ENCODE peak calls at places on chromosome 15, in four cellular contexts. Q, R, D and E are unnamed samples.

GRCh38 chr15:29090617-29091466 is 178.8 kb downstream of the NSMCE3 start:
- DNase-seq in Q (no peak), R (no peak), D (peak), E (no peak)

GRCh38 chr15:100902436-100903190 is 16.5 kb upstream of the LRRK1 start:
- DNase-seq in Q (peak), R (peak), D (no peak), E (peak)

GRCh38 chr15:83308671-83309070 is 24.2 kb upstream of the BNC1 start:
- DNase-seq in Q (no peak), R (no peak), D (no peak), E (no peak)

GRCh38 chr15:94080416-94080815 is 150.9 kb upstream of the MCTP2 start:
- DNase-seq in Q (peak), R (peak), D (no peak), E (no peak)

GRCh38 chr15:76149291-76149910 is 89.6 kb downstream of the TMEM266 start:
- DNase-seq in Q (no peak), R (no peak), D (no peak), E (no peak)

GRCh38 chr15:79431636-79432344 is at the start of gene MINAR1:
- DNase-seq in Q (no peak), R (peak), D (no peak), E (no peak)

GRCh38 chr15:52794665-52795463 is 4.7 kb upstream of the ONECUT1 start:
- DNase-seq in Q (no peak), R (no peak), D (no peak), E (no peak)

GRCh38 chr15:57780461-57780860 is 73.9 kb downstream of the POLR2M start:
- DNase-seq in Q (no peak), R (no peak), D (no peak), E (no peak)

GRCh38 chr15:60134609-60135008 is 130.5 kb downstream of the FOXB1 start:
- DNase-seq in Q (no peak), R (no peak), D (no peak), E (no peak)

GRCh38 chr15:77527164-77527778 is 105.4 kb downstream of the LINGO1 start:
- DNase-seq in Q (peak), R (peak), D (peak), E (no peak)

GRCh38 chr15:79172801-79173460 is 82.4 kb upstream of the RASGRF1 start:
- DNase-seq in Q (no peak), R (no peak), D (no peak), E (no peak)

GRCh38 chr15:67059127-67059553 is 6.3 kb upstream of the SMAD3 start:
- DNase-seq in Q (no peak), R (no peak), D (no peak), E (no peak)

GRCh38 chr15:101047301-101047781 is 128.2 kb downstream of the LRRK1 start:
- DNase-seq in Q (peak), R (no peak), D (no peak), E (peak)

GRCh38 chr15:101613130-101614000 is 38.8 kb downstream of the TM2D3 start:
- DNase-seq in Q (peak), R (peak), D (no peak), E (no peak)

GRCh38 chr15:59284768-59285368 is 78.2 kb downstream of the LDHAL6B start:
- DNase-seq in Q (no peak), R (no peak), D (no peak), E (no peak)

GRCh38 chr15:29063646-29064045 is 177.9 kb downstream of the APBA2 start:
- DNase-seq in Q (no peak), R (no peak), D (no peak), E (no peak)

GRCh38 chr15:57610130-57610529 is 18.4 kb downstream of the MYZAP start:
- DNase-seq in Q (peak), R (peak), D (no peak), E (no peak)

DNA sequence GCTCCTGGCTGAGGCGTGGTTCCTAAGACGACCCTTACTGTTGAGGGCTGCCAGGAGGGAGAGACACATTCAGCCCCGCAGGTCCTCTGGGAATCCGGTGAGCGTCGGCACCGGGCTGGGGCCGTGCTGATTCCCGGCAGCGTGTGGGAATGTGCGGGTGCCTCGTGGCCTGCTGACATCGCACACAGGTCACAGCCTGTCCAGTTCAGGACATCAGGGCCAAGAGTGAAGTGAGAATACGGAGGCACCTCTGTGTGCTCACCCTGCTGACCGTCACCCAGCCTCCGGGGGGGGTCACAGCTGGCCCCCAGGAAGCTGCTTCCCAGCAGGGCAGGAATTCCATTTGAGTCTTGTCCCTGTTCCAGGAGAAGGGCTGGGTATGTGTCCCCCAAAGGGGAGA is 53.6 kb downstream of the PGPEP1L start:
- DNase-seq in Q (no peak), R (no peak), D (no peak), E (no peak)
- H3K4me3 ChIP-seq in Q (no peak), R (no peak), D (no peak), E (no peak)

GRCh38 chr15:39788108-39788507 is 5.5 kb upstream of the FSIP1 start:
- DNase-seq in Q (no peak), R (peak), D (no peak), E (no peak)

GRCh38 chr15:39792025-39792893 is 9.6 kb upstream of the FSIP1 start:
- DNase-seq in Q (no peak), R (no peak), D (no peak), E (no peak)

GRCh38 chr15:39788800-39789565 is 6.3 kb upstream of the FSIP1 start:
- DNase-seq in Q (no peak), R (no peak), D (no peak), E (no peak)

GRCh38 chr15:39787479-39787878 is 4.8 kb upstream of the FSIP1 start:
- DNase-seq in Q (no peak), R (peak), D (no peak), E (no peak)

GRCh38 chr15:39789736-39790135 is 7.1 kb upstream of the FSIP1 start:
- DNase-seq in Q (no peak), R (no peak), D (no peak), E (no peak)
- TF ChIP-seq CTCF in Q (no peak), R (no peak), D (no peak), E (no peak)

GRCh38 chr15:36635681-36636080 is 56.3 kb downstream of the CDIN1 start:
- DNase-seq in Q (no peak), R (no peak), D (no peak), E (no peak)
- H3K4me3 ChIP-seq in Q (no peak), R (no peak), D (no peak), E (no peak)

DNA sequence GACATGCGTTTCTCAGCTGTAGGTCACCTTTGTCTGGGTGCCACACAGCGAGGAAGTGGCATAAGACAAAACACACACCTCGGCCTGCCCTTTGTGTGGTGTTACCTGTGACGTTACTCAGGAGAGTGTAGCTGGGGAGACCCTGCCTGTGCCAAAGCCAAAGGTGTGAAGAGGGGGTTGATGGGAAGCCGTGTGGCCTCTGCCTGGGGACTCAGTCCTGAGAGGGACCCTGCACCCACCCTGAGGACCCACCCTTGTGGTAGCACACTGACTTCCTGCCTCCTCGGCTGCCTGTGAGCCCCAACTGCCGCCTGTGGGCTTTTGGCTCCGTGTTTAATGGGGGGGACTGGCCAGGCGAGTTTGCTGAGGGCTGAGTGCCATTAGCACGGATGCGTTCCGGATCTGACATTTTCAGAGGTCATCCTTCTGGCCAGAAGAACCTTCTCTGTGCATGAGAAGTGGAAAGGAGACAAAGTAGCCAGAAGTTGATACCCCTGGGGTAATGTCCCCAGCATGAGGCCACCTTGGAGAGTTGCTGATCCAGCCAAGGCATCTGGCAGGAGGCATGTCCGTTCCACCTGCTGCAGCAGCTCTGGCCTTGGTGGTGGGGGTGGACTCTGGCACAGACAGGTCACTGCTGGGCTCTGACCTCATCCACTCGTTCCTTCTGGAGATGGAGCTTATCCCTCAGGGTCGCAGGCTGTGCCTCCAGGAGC is 51.8 kb upstream of the FURIN start:
- DNase-seq in Q (no peak), R (no peak), D (no peak), E (no peak)
- TF ChIP-seq CTCF in Q (no peak), R (no peak), D (no peak), E (no peak)

DNA sequence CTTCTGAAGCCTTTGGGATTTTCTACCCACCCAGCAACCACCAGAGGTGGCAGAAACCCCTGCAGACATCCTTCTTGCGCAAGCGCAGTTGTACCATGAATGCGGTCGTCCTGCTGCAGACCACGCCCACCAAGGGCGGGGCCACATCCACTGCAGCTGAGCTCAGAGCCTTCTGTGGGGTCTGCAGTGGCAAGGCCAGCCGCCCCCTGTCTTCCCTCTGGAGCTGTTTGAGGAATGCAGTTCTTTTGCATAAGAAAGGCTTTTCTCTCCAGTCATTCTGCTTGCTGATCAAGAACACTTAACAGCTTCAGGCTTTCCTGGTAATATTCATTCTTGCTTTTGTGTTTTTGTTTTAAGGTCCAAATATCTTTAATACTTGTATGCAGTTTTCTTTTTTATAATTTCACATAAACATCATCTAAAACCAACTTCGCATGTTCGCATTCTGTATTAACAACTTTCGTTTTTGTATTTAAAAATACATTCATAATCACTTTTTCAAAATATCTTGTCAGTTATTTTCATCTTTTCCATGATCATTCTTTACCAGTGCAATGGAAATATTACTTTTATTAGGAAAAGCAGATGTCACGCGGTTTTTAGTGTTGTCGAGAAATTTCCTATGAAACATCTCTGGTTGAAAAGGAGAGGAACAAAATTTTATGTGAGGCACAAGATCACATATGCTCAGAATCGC is 98.2 kb upstream of the SNRPN start:
- DNase-seq in Q (peak), R (peak), D (peak), E (no peak)
- H3K4me3 ChIP-seq in Q (peak), R (peak), D (no peak), E (no peak)

DNA sequence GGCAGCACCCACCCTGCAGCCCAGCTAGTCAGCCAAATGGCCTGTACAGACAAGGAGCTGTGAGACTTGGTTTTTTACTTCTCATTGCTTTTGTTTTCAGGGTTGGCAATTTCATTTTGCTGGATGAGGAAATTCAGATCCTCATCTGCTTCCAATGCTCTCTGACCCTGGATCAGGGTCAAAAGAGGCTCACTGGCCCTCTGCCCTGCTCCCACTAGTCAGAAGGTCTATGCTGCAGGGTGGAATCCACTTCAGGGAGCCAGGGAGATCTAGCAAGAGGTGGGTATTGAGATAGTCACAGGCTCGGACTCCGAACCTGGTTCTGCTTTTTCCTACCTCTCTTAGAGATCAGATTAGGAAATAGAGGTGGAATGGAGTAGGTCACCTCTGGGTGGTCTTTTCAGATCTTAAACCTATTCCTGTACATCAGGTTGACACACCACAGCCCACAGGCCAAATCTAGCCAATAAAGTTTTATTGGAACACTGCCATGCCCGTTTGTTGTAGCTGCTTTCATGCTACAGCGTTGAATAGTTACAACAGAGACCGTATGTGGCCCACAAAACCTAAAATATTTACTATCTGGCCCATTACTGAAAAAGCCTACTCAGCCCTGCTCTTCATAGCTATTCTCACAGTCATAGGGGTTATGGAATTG is 26.4 kb upstream of the GLCE start:
- DNase-seq in Q (no peak), R (no peak), D (no peak), E (no peak)
- TF ChIP-seq CTCF in Q (no peak), R (no peak), D (no peak), E (no peak)

GRCh38 chr15:68113751-68114150 is 59.6 kb downstream of the PIAS1 start:
- DNase-seq in Q (no peak), R (no peak), D (no peak), E (no peak)

GRCh38 chr15:68114840-68115239 is 60.7 kb downstream of the PIAS1 start:
- DNase-seq in Q (no peak), R (no peak), D (no peak), E (no peak)

GRCh38 chr15:68113273-68113672 is 59.2 kb downstream of the PIAS1 start:
- DNase-seq in Q (no peak), R (peak), D (no peak), E (no peak)

GRCh38 chr15:68114356-68114755 is 60.2 kb downstream of the PIAS1 start:
- DNase-seq in Q (no peak), R (peak), D (no peak), E (no peak)

DNA sequence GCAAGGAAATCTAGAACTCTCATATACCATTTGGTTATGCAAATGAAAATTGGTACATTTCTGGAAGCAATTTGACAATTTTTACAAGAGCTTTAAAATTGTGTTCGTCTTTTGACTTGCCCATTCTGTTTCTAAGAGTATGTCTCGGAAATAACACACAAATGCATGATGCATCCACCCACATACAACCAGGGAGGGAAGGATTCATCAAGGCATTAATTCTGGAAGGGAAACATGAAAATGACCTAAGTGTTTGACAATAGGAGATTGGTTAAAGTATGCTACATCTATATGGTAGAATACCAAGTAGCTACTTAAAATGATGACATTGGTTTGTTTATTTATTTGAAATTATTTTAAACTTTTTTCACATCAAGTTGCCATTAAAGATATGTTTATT is 58.6 kb downstream of the PIAS1 start:
- DNase-seq in Q (no peak), R (no peak), D (no peak), E (no peak)
- H3K4me3 ChIP-seq in Q (no peak), R (no peak), D (no peak), E (no peak)

GRCh38 chr15:90420488-90420850 is 32.4 kb downstream of the IQGAP1 start:
- DNase-seq in Q (no peak), R (no peak), D (no peak), E (no peak)
- TF ChIP-seq CTCF in Q (no peak), R (no peak), D (no peak), E (no peak)

GRCh38 chr15:62648954-62649353 is 393.6 kb upstream of the TPM1 start:
- DNase-seq in Q (no peak), R (no peak), D (peak), E (no peak)
- H3K4me3 ChIP-seq in Q (no peak), R (no peak), D (no peak), E (no peak)

GRCh38 chr15:22979699-22980188 is 424 bp downstream of the CYFIP1 start:
- DNase-seq in Q (peak), R (no peak), D (peak), E (no peak)

GRCh38 chr15:22980189-22981136 is at the start of gene CYFIP1:
- DNase-seq in Q (peak), R (peak), D (peak), E (peak)

GRCh38 chr15:22978691-22979068 is 1.5 kb downstream of the CYFIP1 start:
- DNase-seq in Q (no peak), R (no peak), D (no peak), E (no peak)

GRCh38 chr15:22981336-22981840 is 1.2 kb upstream of the CYFIP1 start:
- DNase-seq in Q (no peak), R (no peak), D (no peak), E (no peak)

DNA sequence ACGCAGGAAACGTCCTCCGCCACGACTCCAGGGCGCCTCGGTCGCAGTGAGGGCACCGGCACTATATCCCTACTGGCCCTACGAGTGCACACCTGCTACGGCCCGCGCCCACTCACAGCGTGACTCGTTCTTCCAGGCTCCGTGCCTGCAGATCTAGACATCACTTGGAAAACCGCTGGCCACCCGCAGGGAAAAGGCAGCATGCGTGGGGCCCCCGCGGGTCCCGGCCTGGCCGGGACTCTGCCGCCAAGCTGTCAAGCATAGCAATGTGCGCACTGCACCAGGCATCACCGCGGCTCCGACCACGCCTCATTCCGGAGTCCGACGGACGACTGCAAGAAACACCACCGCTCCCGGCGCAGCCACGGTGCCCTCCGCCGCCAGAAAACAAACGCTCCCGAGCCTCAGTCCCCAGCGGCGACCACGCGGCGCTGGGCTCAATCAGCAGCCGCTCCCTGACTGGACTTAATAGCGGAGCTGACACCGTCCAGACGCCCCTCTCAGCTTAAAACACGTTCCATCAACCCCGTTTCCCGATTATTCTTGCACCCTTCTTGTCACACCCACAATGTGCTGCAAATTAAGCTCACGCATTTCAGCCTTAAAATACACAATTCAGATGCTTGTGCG is 984 bp downstream of the CYFIP1 start:
- DNase-seq in Q (peak), R (peak), D (peak), E (peak)
- TF ChIP-seq CTCF in Q (no peak), R (no peak), D (no peak), E (no peak)